ENCODE peak calls at places on chromosomes 7 and 10, in five cellular contexts. One of them, this sample, is unnamed.

GRCh38 chr10:130932326-130933007 is 379.1 kb downstream of the TCERG1L start:
- DNase-seq in AG09319: no peak
- DNase-seq in HCT116: no peak
- DNase-seq in GM12865: no peak
- DNase-seq in fibroblast of mammary gland: no peak
- DNase-seq in this sample: no peak

GRCh38 chr7:76054129-76055120 is 6.5 kb downstream of the MDH2 start:
- DNase-seq in AG09319: no peak
- DNase-seq in HCT116: no peak
- DNase-seq in GM12865: peak; percentile 56
- DNase-seq in fibroblast of mammary gland: peak; percentile 81
- DNase-seq in this sample: no peak

GRCh38 chr7:16739863-16740622 is 13.5 kb upstream of the TSPAN13 start:
- DNase-seq in AG09319: peak; percentile 69
- DNase-seq in HCT116: peak; percentile 24
- DNase-seq in GM12865: no peak
- DNase-seq in fibroblast of mammary gland: peak; percentile 98
- DNase-seq in this sample: no peak

GRCh38 chr7:67794544-67794943 is 797.9 kb downstream of the TYW1 start:
- DNase-seq in AG09319: no peak
- DNase-seq in HCT116: no peak
- DNase-seq in GM12865: no peak
- DNase-seq in fibroblast of mammary gland: no peak
- DNase-seq in this sample: no peak

GRCh38 chr10:44860811-44861751 is 50.1 kb upstream of the TMEM72 start:
- DNase-seq in AG09319: peak; percentile 91
- DNase-seq in HCT116: no peak
- DNase-seq in GM12865: no peak
- DNase-seq in fibroblast of mammary gland: peak; percentile 68
- DNase-seq in this sample: no peak

GRCh38 chr10:43043342-43043772 is 33.5 kb upstream of the RET start:
- DNase-seq in AG09319: no peak
- DNase-seq in HCT116: no peak
- DNase-seq in GM12865: no peak
- DNase-seq in fibroblast of mammary gland: no peak
- DNase-seq in this sample: no peak

GRCh38 chr7:158103378-158103777 is 484.2 kb downstream of the PTPRN2 start:
- DNase-seq in AG09319: no peak
- DNase-seq in HCT116: no peak
- DNase-seq in GM12865: no peak
- DNase-seq in fibroblast of mammary gland: no peak
- DNase-seq in this sample: no peak

GRCh38 chr10:3811331-3811870 is 26.4 kb upstream of the KLF6 start:
- DNase-seq in AG09319: no peak
- DNase-seq in HCT116: no peak
- DNase-seq in GM12865: peak; percentile 89
- DNase-seq in fibroblast of mammary gland: peak; percentile 89
- DNase-seq in this sample: no peak

GRCh38 chr7:155583636-155584035 is 37.3 kb upstream of the CNPY1 start:
- DNase-seq in AG09319: no peak
- DNase-seq in HCT116: no peak
- DNase-seq in GM12865: no peak
- DNase-seq in fibroblast of mammary gland: no peak
- DNase-seq in this sample: no peak

GRCh38 chr7:50684011-50684701 is 98.5 kb downstream of the GRB10 start:
- DNase-seq in AG09319: no peak
- DNase-seq in HCT116: no peak
- DNase-seq in GM12865: no peak
- DNase-seq in fibroblast of mammary gland: no peak
- DNase-seq in this sample: no peak

GRCh38 chr10:61895898-61896605 is 5.4 kb upstream of the ARID5B start:
- DNase-seq in AG09319: no peak
- DNase-seq in HCT116: no peak
- DNase-seq in GM12865: no peak
- DNase-seq in fibroblast of mammary gland: no peak
- DNase-seq in this sample: no peak

GRCh38 chr7:94975316-94975715 is 67.9 kb downstream of the PPP1R9A start:
- DNase-seq in AG09319: no peak
- DNase-seq in HCT116: no peak
- DNase-seq in GM12865: no peak
- DNase-seq in fibroblast of mammary gland: peak; percentile 70
- DNase-seq in this sample: no peak

GRCh38 chr10:63605568-63605967 is 84.4 kb downstream of the REEP3 start:
- DNase-seq in AG09319: no peak
- DNase-seq in HCT116: peak; percentile 4
- DNase-seq in GM12865: no peak
- DNase-seq in fibroblast of mammary gland: no peak
- DNase-seq in this sample: no peak

GRCh38 chr10:132265878-132266496 is 41.8 kb downstream of the STK32C start:
- DNase-seq in AG09319: no peak
- DNase-seq in HCT116: no peak
- DNase-seq in GM12865: no peak
- DNase-seq in fibroblast of mammary gland: no peak
- DNase-seq in this sample: no peak

GRCh38 chr10:86964061-86964846 is 4.0 kb upstream of the ADIRF start:
- DNase-seq in AG09319: no peak
- DNase-seq in HCT116: no peak
- DNase-seq in GM12865: no peak
- DNase-seq in fibroblast of mammary gland: no peak
- DNase-seq in this sample: peak; percentile 18

GRCh38 chr10:99758241-99758891 is 24.1 kb upstream of the ABCC2 start:
- DNase-seq in AG09319: no peak
- DNase-seq in HCT116: no peak
- DNase-seq in GM12865: no peak
- DNase-seq in fibroblast of mammary gland: peak; percentile 70
- DNase-seq in this sample: no peak

GRCh38 chr10:44801383-44802327 is 109.5 kb upstream of the TMEM72 start:
- DNase-seq in AG09319: peak; percentile 92
- DNase-seq in HCT116: peak; percentile 34
- DNase-seq in GM12865: no peak
- DNase-seq in fibroblast of mammary gland: peak; percentile 90
- DNase-seq in this sample: no peak

GRCh38 chr7:151383638-151384351 is 26.0 kb downstream of the WDR86 start:
- DNase-seq in AG09319: no peak
- DNase-seq in HCT116: no peak
- DNase-seq in GM12865: no peak
- DNase-seq in fibroblast of mammary gland: no peak
- DNase-seq in this sample: no peak

GRCh38 chr7:50502001-50502684 is 52.0 kb upstream of the FIGNL1 start:
- DNase-seq in AG09319: peak; percentile 54
- DNase-seq in HCT116: no peak
- DNase-seq in GM12865: no peak
- DNase-seq in fibroblast of mammary gland: peak; percentile 100
- DNase-seq in this sample: no peak

GRCh38 chr10:23048191-23048590 is 47.2 kb upstream of the MSRB2 start:
- DNase-seq in AG09319: no peak
- DNase-seq in HCT116: no peak
- DNase-seq in GM12865: no peak
- DNase-seq in fibroblast of mammary gland: no peak
- DNase-seq in this sample: no peak

GRCh38 chr7:19146699-19147098 is 1.5 kb upstream of the FERD3L start:
- DNase-seq in AG09319: no peak
- DNase-seq in HCT116: no peak
- DNase-seq in GM12865: no peak
- DNase-seq in fibroblast of mammary gland: peak; percentile 51
- DNase-seq in this sample: no peak

GRCh38 chr7:112362053-112362650 is 88.1 kb upstream of the IFRD1 start:
- DNase-seq in AG09319: no peak
- DNase-seq in HCT116: no peak
- DNase-seq in GM12865: no peak
- DNase-seq in fibroblast of mammary gland: no peak
- DNase-seq in this sample: no peak

GRCh38 chr10:78813526-78814429 is 255.0 kb upstream of the ZMIZ1 start:
- DNase-seq in AG09319: no peak
- DNase-seq in HCT116: no peak
- DNase-seq in GM12865: no peak
- DNase-seq in fibroblast of mammary gland: no peak
- DNase-seq in this sample: no peak
- TF ChIP-seq CTCF in AG09319: no peak
- TF ChIP-seq CTCF in HCT116: no peak
- TF ChIP-seq CTCF in GM12865: no peak
- TF ChIP-seq CTCF in fibroblast of mammary gland: no peak
- TF ChIP-seq CTCF in this sample: no peak

DNA sequence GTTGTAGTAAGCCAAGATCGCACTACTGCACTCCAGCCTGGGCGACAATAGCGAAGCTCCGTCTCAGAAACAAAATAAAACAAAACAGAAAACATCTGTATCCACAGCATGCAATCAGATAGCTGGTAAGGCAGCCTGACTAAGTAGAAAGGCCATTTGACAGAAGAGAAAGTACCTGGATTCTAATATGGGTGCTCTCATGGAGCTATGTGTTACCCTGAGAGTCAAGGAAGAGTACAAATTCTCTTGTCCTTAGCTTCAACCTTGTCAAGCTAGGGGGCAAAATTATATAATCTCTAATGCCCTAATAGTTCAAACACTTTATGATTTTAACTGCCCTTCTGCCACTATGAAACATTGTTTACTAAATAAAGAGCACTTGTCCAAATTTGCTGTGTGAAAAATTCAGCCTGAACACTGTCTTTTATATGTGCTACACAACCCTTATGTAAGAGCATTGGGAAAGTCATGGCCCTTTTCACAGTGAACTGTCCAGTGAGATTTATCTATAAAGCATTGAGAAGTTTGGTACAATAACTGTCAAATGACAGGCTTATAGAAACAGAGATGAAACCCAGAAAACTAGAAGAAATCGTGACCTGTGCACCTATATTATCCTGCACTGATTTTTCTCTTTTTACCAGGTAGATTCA is 51.2 kb upstream of the PRKG1 start:
- DNase-seq in AG09319: no peak
- DNase-seq in HCT116: no peak
- DNase-seq in GM12865: no peak
- DNase-seq in fibroblast of mammary gland: no peak
- DNase-seq in this sample: no peak
- TF ChIP-seq CTCF in AG09319: no peak
- TF ChIP-seq CTCF in HCT116: no peak
- TF ChIP-seq CTCF in GM12865: no peak
- TF ChIP-seq CTCF in fibroblast of mammary gland: no peak
- TF ChIP-seq CTCF in this sample: no peak

GRCh38 chr10:92574545-92575377 is 868 bp upstream of the IDE start:
- DNase-seq in AG09319: no peak
- DNase-seq in HCT116: no peak
- DNase-seq in GM12865: peak; percentile 32
- DNase-seq in fibroblast of mammary gland: peak; percentile 43
- DNase-seq in this sample: no peak
- TF ChIP-seq CTCF in AG09319: no peak
- TF ChIP-seq CTCF in HCT116: peak; percentile 32
- TF ChIP-seq CTCF in GM12865: peak; percentile 23
- TF ChIP-seq CTCF in fibroblast of mammary gland: no peak
- TF ChIP-seq CTCF in this sample: peak; percentile 59

GRCh38 chr7:33673029-33673700 is 232.2 kb upstream of the BMPER start:
- DNase-seq in AG09319: no peak
- DNase-seq in HCT116: no peak
- DNase-seq in GM12865: no peak
- DNase-seq in fibroblast of mammary gland: no peak
- DNase-seq in this sample: no peak
- TF ChIP-seq CTCF in AG09319: no peak
- TF ChIP-seq CTCF in HCT116: peak; percentile 30
- TF ChIP-seq CTCF in GM12865: no peak
- TF ChIP-seq CTCF in fibroblast of mammary gland: no peak
- TF ChIP-seq CTCF in this sample: no peak